ENCODE peak calls at places on chromosomes 2 and 18, in nine cellular contexts. Y is IMR-90, V is neural progenitor cell, F is heart right ventricle, T is cardiac muscle cell, P is body of pancreas, J is fibroblast of mammary gland, B is dorsolateral prefrontal cortex, Z is PC-9. C is an unnamed sample.

GRCh38 chr2:20452551-20452950 is 5.7 kb downstream of the RHOB start:
- DNase-seq in Z (no peak), B (no peak), T (no peak), F (peak; percentile 32), V (peak; percentile 39), J (peak; percentile 65), P (peak; percentile 2), Y (peak; percentile 39), C (no peak)

GRCh38 chr18:10182009-10182624 is 268.3 kb downstream of the VAPA start:
- DNase-seq in Y (no peak), Z (peak; percentile 61), B (no peak), T (no peak), V (no peak), J (no peak), F (no peak), P (no peak), C (no peak)

GRCh38 chr18:799943-800342 is 12.1 kb downstream of the YES1 start:
- DNase-seq in T (no peak), Z (no peak), J (no peak), P (no peak), V (no peak), B (no peak), F (no peak), Y (no peak), C (no peak)

GRCh38 chr18:23735021-23735464 is 45.8 kb downstream of the LAMA3 start:
- DNase-seq in F (no peak), B (no peak), Y (no peak), Z (no peak), J (peak; percentile 48), P (no peak), T (no peak), V (no peak), C (no peak)

GRCh38 chr2:204544961-204545860 is at the start of gene PARD3B:
- DNase-seq in P (peak; percentile 70), B (peak; percentile 21), F (peak; percentile 37), Y (peak; percentile 62), J (peak; percentile 40), T (peak; percentile 85), V (peak; percentile 84), Z (peak; percentile 76), C (no peak)

GRCh38 chr2:176395273-176395854 is 126.1 kb downstream of the MTX2 start:
- DNase-seq in F (no peak), P (no peak), V (no peak), Z (peak; percentile 32), J (peak; percentile 41), Y (peak; percentile 13), T (no peak), B (no peak), C (no peak)

GRCh38 chr2:27960237-27960912 is 69.8 kb downstream of the BABAM2 start:
- DNase-seq in F (no peak), J (peak; percentile 91), T (no peak), Y (peak; percentile 93), P (no peak), Z (no peak), V (no peak), B (no peak), C (no peak)

GRCh38 chr2:110771549-110772382 is 39.4 kb downstream of the ACOXL start:
- DNase-seq in B (no peak), V (no peak), Y (no peak), T (no peak), J (no peak), F (no peak), Z (no peak), P (no peak), C (no peak)

GRCh38 chr2:36058953-36059352 is 296.6 kb upstream of the CRIM1 start:
- DNase-seq in V (no peak), F (no peak), Y (no peak), T (no peak), J (no peak), Z (no peak), P (no peak), B (no peak), C (no peak)

GRCh38 chr2:129927696-129928095 is 51.8 kb upstream of the RAB6C start:
- DNase-seq in V (no peak), T (no peak), J (no peak), Z (no peak), B (no peak), Y (no peak), P (no peak), F (no peak), C (no peak)

GRCh38 chr2:28683100-28683706 is 68.4 kb upstream of the PPP1CB start:
- DNase-seq in Z (peak; percentile 84), V (peak; percentile 35), Y (peak; percentile 86), F (peak; percentile 91), T (peak; percentile 90), B (no peak), J (peak; percentile 82), P (peak; percentile 89), C (no peak)

GRCh38 chr2:75787532-75788132 is 76.9 kb upstream of the GCFC2 start:
- DNase-seq in V (peak; percentile 72), B (no peak), P (no peak), Y (peak; percentile 29), Z (no peak), F (no peak), J (peak; percentile 42), T (peak; percentile 76), C (no peak)

GRCh38 chr18:24497052-24497754 is 36.8 kb downstream of the HRH4 start:
- DNase-seq in J (peak; percentile 68), Y (peak; percentile 65), B (no peak), V (no peak), F (no peak), T (no peak), P (no peak), Z (no peak), C (no peak)

GRCh38 chr2:202760848-202761247 is 110.7 kb downstream of the ICA1L start:
- DNase-seq in F (no peak), Z (no peak), V (no peak), T (no peak), P (no peak), B (no peak), J (no peak), Y (no peak), C (no peak)

GRCh38 chr2:156385242-156385641 is 50.9 kb upstream of the GPD2 start:
- DNase-seq in T (no peak), V (no peak), B (no peak), P (no peak), Y (no peak), Z (no peak), F (no peak), J (no peak), C (no peak)

GRCh38 chr2:184394642-184395041 is 203.7 kb upstream of the ZNF804A start:
- DNase-seq in V (no peak), Y (no peak), Z (no peak), J (no peak), T (no peak), F (no peak), P (no peak), B (no peak), C (no peak)

GRCh38 chr18:50182516-50182915 is 12.4 kb downstream of the MYO5B start:
- DNase-seq in Y (no peak), Z (no peak), V (no peak), J (no peak), F (no peak), B (no peak), T (no peak), P (no peak), C (no peak)

GRCh38 chr18:63365909-63366269 is 1.1 kb downstream of the KDSR start:
- DNase-seq in Z (no peak), B (no peak), J (no peak), F (no peak), V (peak; percentile 31), Y (peak; percentile 6), P (no peak), T (peak; percentile 17), C (no peak)

DNA sequence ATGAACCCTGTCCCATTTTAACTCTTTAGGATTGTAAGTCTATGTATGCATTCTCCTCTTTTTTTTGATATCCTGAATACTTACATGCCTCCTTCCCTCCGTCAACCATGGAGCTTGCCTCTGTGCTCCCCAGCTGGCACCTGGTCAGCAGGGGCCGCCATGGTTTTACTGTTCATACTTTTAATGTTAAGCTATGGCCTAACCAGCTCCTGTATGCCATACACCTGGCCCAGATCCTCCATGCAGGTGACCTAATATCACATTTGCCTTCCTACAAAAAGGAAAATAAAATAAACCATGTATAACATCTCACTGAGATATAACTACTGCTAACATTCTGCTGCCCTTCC is 283.1 kb upstream of the TRIB2 start:
- DNase-seq in B (no peak), J (no peak), P (peak; percentile 25), F (no peak), V (no peak), Z (no peak), T (no peak), Y (no peak), C (no peak)
- TF ChIP-seq CTCF in B (no peak), J (no peak), P (no peak), F (no peak), V (peak; percentile 15), Z (no peak), T (no peak), Y (no peak), C (peak; percentile 6)

GRCh38 chr2:64990823-64991222 is 1.6 kb downstream of the SLC1A4 start:
- DNase-seq in B (no peak), F (no peak), Z (no peak), P (no peak), T (no peak), J (no peak), V (no peak), Y (no peak), C (no peak)
- H3K4me3 ChIP-seq in B (peak overlapping the region; percentile 95), F (peak overlapping the region; percentile 86), Z (peak overlapping the region; percentile 93), P (peak overlapping the region; percentile 82), T (peak overlapping the region; percentile 82), J (peak overlapping the region; percentile 78), V (no peak overlapping the region), Y (peak overlapping the region; percentile 78), C (peak overlapping the region; percentile 77)

DNA sequence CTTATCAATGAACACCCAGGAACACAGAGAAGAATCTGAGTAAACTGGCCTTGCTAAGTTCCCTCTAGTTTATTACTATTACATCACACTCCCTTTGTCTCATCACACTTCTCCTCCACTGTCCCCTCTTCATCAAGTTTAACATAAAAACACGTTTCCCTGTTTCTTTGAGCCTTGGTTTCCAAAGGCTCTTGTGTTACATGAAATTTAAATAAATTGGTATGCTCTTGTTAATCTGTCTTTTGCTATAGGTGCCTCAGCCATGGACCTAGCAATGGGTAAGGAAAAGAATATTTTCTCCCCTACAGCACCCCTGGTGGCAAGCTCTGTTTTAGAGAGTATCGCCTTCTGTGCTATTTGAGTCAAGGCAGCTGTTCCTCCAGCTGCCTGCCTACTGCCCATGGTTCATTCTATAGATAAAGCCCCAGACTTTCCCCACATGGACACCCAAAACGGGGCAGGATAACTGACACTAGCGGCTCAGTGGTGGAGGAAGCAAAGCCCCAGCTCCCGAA is 31.8 kb downstream of the TGIF1 start:
- DNase-seq in B (no peak), T (peak; percentile 63), F (no peak), Y (peak; percentile 38), V (peak; percentile 62), J (peak; percentile 39), Z (no peak), P (peak; percentile 20), C (no peak)
- TF ChIP-seq CTCF in B (peak; percentile 25), T (peak; percentile 74), F (peak; percentile 46), Y (peak; percentile 59), V (peak; percentile 69), J (peak; percentile 51), Z (peak; percentile 58), P (peak; percentile 34), C (peak; percentile 55)

DNA sequence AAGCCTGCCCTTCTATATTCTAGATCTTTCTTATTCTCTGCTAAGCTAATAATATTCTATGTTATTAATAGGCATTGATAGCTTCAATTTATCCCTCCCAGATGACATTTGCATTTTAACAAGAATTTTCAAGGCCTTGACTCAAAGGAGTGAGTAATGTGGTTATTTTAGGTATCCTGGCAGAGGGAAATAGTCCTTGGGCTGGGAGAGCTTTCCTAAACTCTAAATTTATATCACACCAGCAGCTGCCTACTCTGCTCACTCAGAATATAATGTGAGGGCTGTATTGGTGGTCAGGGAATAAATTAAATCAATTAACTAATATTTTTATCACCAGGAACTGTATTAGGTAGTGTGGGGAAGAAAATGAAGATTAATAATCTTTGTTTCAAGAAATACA is 74.8 kb upstream of the ADAM23 start:
- DNase-seq in P (no peak), Z (no peak), J (no peak), T (no peak), V (no peak), B (no peak), F (no peak), Y (no peak), C (no peak)
- H3K4me3 ChIP-seq in P (no peak overlapping the region), Z (no peak overlapping the region), J (no peak overlapping the region), T (no peak overlapping the region), V (no peak overlapping the region), B (no peak overlapping the region), F (no peak overlapping the region), Y (no peak overlapping the region), C (no peak overlapping the region)